ENCODE peak calls at places on chromosome 10, in five cellular contexts. I is IMR-90, S is neural progenitor cell, D is PC-3, N is HepG2. G is an unnamed sample.
A peak's percentile ranks its signal among the peaks of the same experiment; 100 is the strongest.

GRCh38 chr10:34884272-34884952 is 69.3 kb upstream of the PARD3 start:
- DNase-seq in I (no peak), S (no peak), D (peak; percentile 66), N (no peak), G (peak; percentile 25)

GRCh38 chr10:63539994-63540393 is 18.8 kb downstream of the REEP3 start:
- DNase-seq in I (no peak), S (no peak), D (no peak), N (no peak), G (no peak)

GRCh38 chr10:79331709-79332108 is 15.6 kb upstream of the PPIF start:
- DNase-seq in I (peak; percentile 97), S (no peak), D (peak; percentile 100), N (no peak), G (peak; percentile 93)

GRCh38 chr10:97074256-97075145 is 111.3 kb downstream of the SLIT1 start:
- DNase-seq in I (no peak), S (peak; percentile 72), D (no peak), N (no peak), G (no peak)

GRCh38 chr10:46308666-46309450 is 22.1 kb downstream of the ANTXRL start:
- DNase-seq in I (no peak), S (no peak), D (no peak), N (no peak), G (no peak)

GRCh38 chr10:119235381-119235780 is 28.0 kb downstream of the GRK5 start:
- DNase-seq in I (peak; percentile 44), S (no peak), D (no peak), N (no peak), G (peak; percentile 20)

GRCh38 chr10:11899067-11899876 is 76.1 kb downstream of the PROSER2 start:
- DNase-seq in I (no peak), S (no peak), D (peak; percentile 39), N (no peak), G (no peak)

GRCh38 chr10:27998178-27998953 is 513 bp downstream of the ODAD2 start:
- DNase-seq in I (peak; percentile 26), S (peak; percentile 73), D (peak; percentile 27), N (no peak), G (no peak)

GRCh38 chr10:34861293-34862004 is 46.4 kb upstream of the PARD3 start:
- DNase-seq in I (peak; percentile 40), S (peak; percentile 16), D (peak; percentile 98), N (peak; percentile 27), G (no peak)

GRCh38 chr10:6299234-6299633 is 96.5 kb downstream of the PFKFB3 start:
- DNase-seq in I (no peak), S (no peak), D (peak; percentile 89), N (peak; percentile 60), G (peak; percentile 95)

GRCh38 chr10:112820320-112820719 is 129.7 kb upstream of the TCF7L2 start:
- DNase-seq in I (no peak), S (no peak), D (no peak), N (no peak), G (no peak)

GRCh38 chr10:9814285-9814866 is 1203.3 kb upstream of the CELF2 start:
- DNase-seq in I (peak; percentile 52), S (no peak), D (no peak), N (no peak), G (no peak)

GRCh38 chr10:32155075-32155516 is 98.9 kb upstream of the KIF5B start:
- DNase-seq in I (peak; percentile 63), S (no peak), D (peak; percentile 76), N (no peak), G (peak; percentile 76)

GRCh38 chr10:120012133-120012405 is 119.5 kb downstream of the SEC23IP start:
- DNase-seq in I (no peak), S (no peak), D (no peak), N (no peak), G (no peak)

GRCh38 chr10:63467833-63468232 is 2.1 kb upstream of the JMJD1C start:
- DNase-seq in I (peak; percentile 22), S (no peak), D (no peak), N (no peak), G (no peak)

GRCh38 chr10:35685402-35685801 is 43.3 kb upstream of the FZD8 start:
- DNase-seq in I (no peak), S (no peak), D (peak; percentile 91), N (peak; percentile 82), G (no peak)

GRCh38 chr10:108112218-108112617 is 947.7 kb upstream of the SORCS1 start:
- DNase-seq in I (no peak), S (peak; percentile 16), D (peak; percentile 32), N (no peak), G (peak; percentile 8)

GRCh38 chr10:103278862-103279298 is 1.9 kb downstream of the INA start:
- DNase-seq in I (peak; percentile 55), S (peak; percentile 90), D (peak; percentile 41), N (no peak), G (no peak)

GRCh38 chr10:120433176-120433575 is 23.9 kb upstream of the PLPP4 start:
- DNase-seq in I (no peak), S (no peak), D (no peak), N (no peak), G (no peak)

GRCh38 chr10:21495686-21496284 is 29.7 kb downstream of the SKIDA1 start:
- DNase-seq in I (peak; percentile 77), S (peak; percentile 95), D (peak; percentile 89), N (peak; percentile 95), G (peak; percentile 83)

GRCh38 chr10:21498977-21499376 is 26.5 kb downstream of the SKIDA1 start:
- DNase-seq in I (no peak), S (peak; percentile 59), D (no peak), N (no peak), G (no peak)

GRCh38 chr10:21496285-21497176 is 29.0 kb downstream of the SKIDA1 start:
- DNase-seq in I (peak; percentile 25), S (peak; percentile 84), D (peak; percentile 44), N (peak; percentile 54), G (peak; percentile 46)

GRCh38 chr10:21498416-21498815 is 27.1 kb downstream of the SKIDA1 start:
- DNase-seq in I (no peak), S (no peak), D (no peak), N (no peak), G (no peak)

DNA sequence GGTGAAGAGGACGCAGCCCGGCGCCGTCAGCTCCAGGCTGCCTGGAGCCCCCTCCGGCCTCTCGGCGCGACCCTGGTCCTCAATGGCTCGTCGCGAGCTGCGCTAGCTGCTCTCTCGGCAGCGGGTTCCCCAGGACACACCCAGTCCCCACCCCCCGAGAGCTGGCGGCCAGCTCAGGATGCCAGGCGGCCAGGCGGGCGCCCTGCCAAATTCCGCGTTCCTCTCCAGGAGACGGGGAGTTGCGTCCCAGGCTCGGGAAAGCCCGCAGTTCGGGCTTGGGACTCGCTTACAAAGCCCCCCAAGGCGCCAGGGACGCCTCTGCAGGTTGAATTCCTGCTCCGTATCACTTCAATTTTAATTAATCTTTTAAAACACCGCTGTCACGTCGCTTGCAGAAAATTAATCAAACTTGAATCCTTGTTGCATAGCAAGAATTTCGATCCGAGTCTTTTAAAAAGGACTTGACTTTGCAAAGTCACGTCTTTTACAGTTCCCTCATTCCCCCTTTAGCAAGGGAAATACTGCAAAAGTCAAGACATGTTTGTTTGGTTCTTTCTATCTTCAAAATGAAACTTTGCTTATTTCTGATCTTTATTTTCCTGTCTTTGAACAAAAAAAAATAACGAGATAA is 28.2 kb downstream of the SKIDA1 start:
- DNase-seq in I (peak; percentile 62), S (peak; percentile 90), D (peak; percentile 91), N (peak; percentile 88), G (peak; percentile 81)
- H3K27me3 ChIP-seq in I (peaks cover 5% of the 10 kb centered on the region), S (peaks cover 9% of the 10 kb centered on the region), D (no peaks in the 10 kb centered on the region), N (no peaks in the 10 kb centered on the region), G (peaks cover 2% of the 10 kb centered on the region)

GRCh38 chr10:109852004-109852717 is 71.2 kb downstream of the XPNPEP1 start:
- DNase-seq in I (peak; percentile 62), S (peak; percentile 88), D (peak; percentile 85), N (peak; percentile 50), G (peak; percentile 44)

GRCh38 chr10:109855746-109856145 is 67.6 kb downstream of the XPNPEP1 start:
- DNase-seq in I (no peak), S (no peak), D (no peak), N (no peak), G (no peak)

GRCh38 chr10:109853922-109854321 is 69.4 kb downstream of the XPNPEP1 start:
- DNase-seq in I (no peak), S (no peak), D (no peak), N (no peak), G (no peak)

GRCh38 chr10:109851595-109851994 is 71.7 kb downstream of the XPNPEP1 start:
- DNase-seq in I (no peak), S (no peak), D (no peak), N (no peak), G (no peak)

DNA sequence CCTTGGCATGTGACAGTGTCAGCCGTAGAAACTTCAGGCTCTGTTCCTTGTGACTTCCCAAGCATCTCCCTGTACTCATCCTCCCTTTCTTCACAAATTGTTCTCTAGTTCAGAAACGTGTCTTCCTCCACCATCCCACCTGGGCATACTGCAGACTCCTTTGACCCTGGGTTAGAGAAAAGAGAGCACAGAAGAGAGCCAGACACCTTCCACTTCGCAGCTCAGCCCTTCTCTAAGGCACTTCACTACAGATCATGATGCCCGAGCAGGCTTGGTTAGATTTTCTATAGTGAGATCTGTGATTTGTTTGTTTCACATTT is 70.6 kb downstream of the XPNPEP1 start:
- DNase-seq in I (no peak), S (no peak), D (no peak), N (no peak), G (no peak)
- TF ChIP-seq CTCF in I (no peak), S (no peak), D (no peak), N (no peak), G (no peak)

DNA sequence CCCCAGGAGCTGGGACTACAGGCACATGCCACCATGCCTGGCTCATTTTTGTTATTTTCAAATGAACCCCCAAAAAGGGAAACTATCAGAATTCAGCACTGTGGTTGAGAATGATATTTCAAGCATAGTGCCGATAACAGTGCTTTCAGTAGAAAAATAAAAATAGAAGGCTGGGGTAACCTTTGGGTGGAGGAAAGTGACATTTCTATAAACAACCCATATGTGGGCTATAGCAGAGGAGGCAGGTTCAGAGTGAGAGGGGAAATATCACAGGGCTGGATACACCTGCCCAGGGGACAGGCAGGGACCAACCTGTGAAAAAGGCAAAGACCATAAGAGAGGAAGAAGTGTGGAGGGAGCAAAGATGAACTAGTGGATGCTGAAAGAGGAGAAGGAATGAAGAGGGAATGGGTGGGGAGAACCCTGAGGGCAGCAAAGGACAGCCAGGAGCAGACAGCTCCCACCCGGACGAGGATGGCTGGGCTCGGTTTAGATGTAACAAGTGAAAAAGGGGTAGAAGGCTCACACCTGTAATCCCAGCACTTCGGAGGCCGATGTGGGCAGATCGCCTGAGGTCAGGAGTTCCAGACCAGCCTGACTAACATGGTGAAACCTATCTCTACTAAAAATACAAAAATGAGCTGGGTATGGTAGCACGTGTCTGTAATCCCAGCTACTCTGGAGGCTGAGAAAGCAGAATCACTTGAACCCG is 56.5 kb downstream of the MAP3K8 start:
- DNase-seq in I (no peak), S (no peak), D (no peak), N (no peak), G (no peak)
- H3K9ac ChIP-seq in I (no peak overlapping the region), S (no peak overlapping the region), D (no peak overlapping the region), N (no peak overlapping the region), G (no peak overlapping the region)

DNA sequence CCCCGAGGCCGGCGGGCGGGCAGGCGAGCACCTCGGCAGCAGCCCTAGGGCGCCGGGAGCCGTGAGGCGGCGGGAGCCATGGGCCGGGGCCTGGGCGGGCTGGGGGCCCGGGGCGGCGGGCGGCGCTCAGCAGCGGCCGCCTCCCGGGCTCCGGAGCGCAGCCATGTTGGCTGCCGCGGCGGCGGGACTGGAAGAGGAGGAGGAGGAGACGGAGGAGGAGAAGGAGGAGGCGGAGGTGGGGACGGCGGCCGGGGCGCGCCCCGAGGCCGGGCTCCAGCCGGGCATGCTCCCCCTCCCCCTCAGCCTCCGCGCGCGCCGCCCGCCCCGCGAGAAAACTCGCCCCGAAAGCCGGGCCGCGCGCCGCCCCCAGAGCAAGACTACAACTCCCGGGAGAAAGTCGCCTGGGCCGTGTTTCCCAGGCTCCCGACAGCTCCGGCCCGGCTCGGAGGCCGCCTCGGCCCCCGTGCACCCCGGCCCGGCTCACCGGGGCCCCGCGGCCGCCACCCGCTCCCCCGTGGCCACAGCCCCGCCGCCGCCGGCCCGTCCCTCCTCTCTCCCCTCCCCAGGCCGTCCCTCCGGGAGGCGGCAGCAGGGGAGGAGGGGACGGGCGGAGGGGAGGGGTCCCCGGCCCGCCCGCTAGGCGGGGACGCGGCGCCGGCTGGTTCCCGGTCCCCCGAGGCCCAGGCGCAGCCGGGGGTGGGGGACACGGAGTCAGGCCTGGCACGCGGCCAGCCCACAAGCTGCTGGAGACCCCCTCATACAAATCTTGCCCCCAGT is at the start of gene DLG5:
- DNase-seq in I (peak; percentile 52), S (peak; percentile 76), D (peak; percentile 89), N (no peak), G (peak; percentile 42)
- H3K27me3 ChIP-seq in I (no peaks in the 10 kb centered on the region), S (peaks cover 19% of the 10 kb centered on the region), D (no peaks in the 10 kb centered on the region), N (no peaks in the 10 kb centered on the region), G (no peaks in the 10 kb centered on the region)

G was measured in mammary epithelial cell.